ENCODE peak calls at places on chromosomes 16 and 17, in four cellular contexts. One of them, this sample, is unnamed.

GRCh38 chr16:75733305-75734141 is 7.2 kb upstream of the CPHXL start:
- DNase-seq in GM12878: no peak
- DNase-seq in HepG2: no peak
- DNase-seq in K562: no peak
- DNase-seq in this sample: no peak

GRCh38 chr17:4173771-4174170 is 30.8 kb downstream of the CYB5D2 start:
- DNase-seq in GM12878: no peak
- DNase-seq in HepG2: no peak
- DNase-seq in K562: no peak
- DNase-seq in this sample: no peak

GRCh38 chr16:491225-491919 is 36.1 kb upstream of the CAPN15 start:
- DNase-seq in GM12878: no peak
- DNase-seq in HepG2: no peak
- DNase-seq in K562: peak
- DNase-seq in this sample: no peak

GRCh38 chr16:4891886-4892216 is 44.6 kb downstream of the UBN1 start:
- DNase-seq in GM12878: no peak
- DNase-seq in HepG2: no peak
- DNase-seq in K562: no peak
- DNase-seq in this sample: no peak

GRCh38 chr17:36850794-36851193 is 86.5 kb upstream of the LHX1 start:
- DNase-seq in GM12878: no peak
- DNase-seq in HepG2: no peak
- DNase-seq in K562: no peak
- DNase-seq in this sample: no peak

GRCh38 chr16:60788631-60789030 is 1247.6 kb downstream of the CDH8 start:
- DNase-seq in GM12878: no peak
- DNase-seq in HepG2: no peak
- DNase-seq in K562: no peak
- DNase-seq in this sample: no peak

GRCh38 chr17:59766486-59766885 is 59.0 kb downstream of the VMP1 start:
- DNase-seq in GM12878: no peak
- DNase-seq in HepG2: no peak
- DNase-seq in K562: no peak
- DNase-seq in this sample: no peak

GRCh38 chr16:89936508-89936907 is 12.0 kb upstream of the DEF8 start:
- DNase-seq in GM12878: no peak
- DNase-seq in HepG2: no peak
- DNase-seq in K562: no peak
- DNase-seq in this sample: no peak

GRCh38 chr16:4053663-4054479 is 62.4 kb downstream of the ADCY9 start:
- DNase-seq in GM12878: no peak
- DNase-seq in HepG2: no peak
- DNase-seq in K562: no peak
- DNase-seq in this sample: no peak

GRCh38 chr16:1792836-1793577 is 498 bp downstream of the IGFALS start:
- DNase-seq in GM12878: no peak
- DNase-seq in HepG2: no peak
- DNase-seq in K562: no peak
- DNase-seq in this sample: no peak

GRCh38 chr17:40540448-40540847 is 24.8 kb downstream of the CCR7 start:
- DNase-seq in GM12878: no peak
- DNase-seq in HepG2: no peak
- DNase-seq in K562: no peak
- DNase-seq in this sample: no peak

GRCh38 chr16:70724146-70725023 is 38.5 kb upstream of the MTSS2 start:
- DNase-seq in GM12878: no peak
- DNase-seq in HepG2: peak
- DNase-seq in K562: no peak
- DNase-seq in this sample: no peak

GRCh38 chr16:10552998-10553491 is 27.4 kb downstream of the EMP2 start:
- DNase-seq in GM12878: peak
- DNase-seq in HepG2: no peak
- DNase-seq in K562: peak
- DNase-seq in this sample: no peak

GRCh38 chr17:5770556-5771270 is 186.4 kb upstream of the NLRP1 start:
- DNase-seq in GM12878: no peak
- DNase-seq in HepG2: no peak
- DNase-seq in K562: no peak
- DNase-seq in this sample: no peak

GRCh38 chr16:29675811-29676643 is 3.0 kb upstream of the QPRT start:
- DNase-seq in GM12878: no peak
- DNase-seq in HepG2: peak
- DNase-seq in K562: peak
- DNase-seq in this sample: peak

GRCh38 chr17:65530985-65531507 is 30.4 kb downstream of the AXIN2 start:
- DNase-seq in GM12878: no peak
- DNase-seq in HepG2: no peak
- DNase-seq in K562: no peak
- DNase-seq in this sample: no peak

GRCh38 chr16:637081-638018 is 1.2 kb upstream of the METTL26 start:
- DNase-seq in GM12878: no peak
- DNase-seq in HepG2: peak
- DNase-seq in K562: peak
- DNase-seq in this sample: peak

GRCh38 chr16:17277981-17278381 is 192.8 kb downstream of the XYLT1 start:
- DNase-seq in GM12878: no peak
- DNase-seq in HepG2: peak
- DNase-seq in K562: no peak
- DNase-seq in this sample: peak

GRCh38 chr17:49775546-49776260 is 11.8 kb upstream of the FAM117A start:
- DNase-seq in GM12878: no peak
- DNase-seq in HepG2: peak
- DNase-seq in K562: no peak
- DNase-seq in this sample: no peak

GRCh38 chr17:45857977-45858708 is 13.5 kb downstream of the SPPL2C start:
- DNase-seq in GM12878: no peak
- DNase-seq in HepG2: peak
- DNase-seq in K562: peak
- DNase-seq in this sample: no peak

GRCh38 chr17:7042507-7043194 is 1.2 kb downstream of the SLC16A11 start:
- DNase-seq in GM12878: no peak
- DNase-seq in HepG2: no peak
- DNase-seq in K562: no peak
- DNase-seq in this sample: no peak

GRCh38 chr16:19861811-19862327 is 22.8 kb downstream of the GPRC5B start:
- DNase-seq in GM12878: no peak
- DNase-seq in HepG2: no peak
- DNase-seq in K562: no peak
- DNase-seq in this sample: no peak

GRCh38 chr17:44198721-44199552 is 747 bp downstream of the ATXN7L3 start:
- DNase-seq in GM12878: no peak
- DNase-seq in HepG2: no peak
- DNase-seq in K562: peak
- DNase-seq in this sample: peak

GRCh38 chr16:82459580-82460256 is 167.1 kb upstream of the CDH13 start:
- DNase-seq in GM12878: no peak
- DNase-seq in HepG2: no peak
- DNase-seq in K562: no peak
- DNase-seq in this sample: no peak

GRCh38 chr16:50195756-50196155 is 42.6 kb downstream of the TENT4B start:
- DNase-seq in GM12878: no peak
- DNase-seq in HepG2: no peak
- DNase-seq in K562: no peak
- DNase-seq in this sample: no peak

GRCh38 chr16:46568472-46569230 is 52.5 kb downstream of the SHCBP1 start:
- DNase-seq in GM12878: no peak
- DNase-seq in HepG2: no peak
- DNase-seq in K562: no peak
- DNase-seq in this sample: no peak

GRCh38 chr17:78013683-78014467 is 55.4 kb downstream of the TNRC6C start:
- DNase-seq in GM12878: peak
- DNase-seq in HepG2: peak
- DNase-seq in K562: peak
- DNase-seq in this sample: peak

GRCh38 chr16:28317040-28317880 is 24.9 kb downstream of the SBK1 start:
- DNase-seq in GM12878: no peak
- DNase-seq in HepG2: peak
- DNase-seq in K562: peak
- DNase-seq in this sample: peak

GRCh38 chr16:35744716-35745115 is 2285.3 kb downstream of the TP53TG3F start:
- DNase-seq in GM12878: no peak
- DNase-seq in HepG2: no peak
- DNase-seq in K562: no peak
- DNase-seq in this sample: no peak

GRCh38 chr17:50533720-50534148 is 1.2 kb downstream of the EPN3 start:
- DNase-seq in GM12878: no peak
- DNase-seq in HepG2: no peak
- DNase-seq in K562: no peak
- DNase-seq in this sample: no peak

GRCh38 chr17:8791910-8792270 is 7.3 kb downstream of the MFSD6L start:
- DNase-seq in GM12878: no peak
- DNase-seq in HepG2: no peak
- DNase-seq in K562: peak
- DNase-seq in this sample: no peak

GRCh38 chr16:86520317-86521210 is 10.2 kb downstream of the FOXF1 start:
- DNase-seq in GM12878: no peak
- DNase-seq in HepG2: no peak
- DNase-seq in K562: peak
- DNase-seq in this sample: no peak

DNA sequence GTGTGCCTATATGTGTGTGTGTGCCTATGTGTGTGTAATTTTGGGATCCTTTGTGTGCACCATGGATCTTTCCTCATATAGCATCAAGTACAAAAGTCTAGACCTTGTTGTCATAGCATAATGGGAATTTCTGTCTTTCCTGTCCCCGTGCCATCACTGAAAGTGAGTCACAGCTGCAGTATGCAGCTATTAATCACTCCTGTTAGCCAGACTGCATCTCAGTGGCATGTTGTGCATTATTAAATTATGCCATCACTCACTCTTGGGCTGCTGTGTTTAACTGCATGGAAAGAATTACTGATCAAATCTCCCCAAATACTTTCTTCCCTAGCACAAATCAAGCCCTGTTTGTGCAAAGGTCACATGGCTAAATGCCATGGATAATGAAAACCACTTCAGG is 92.4 kb downstream of the CBLN1 start:
- DNase-seq in GM12878: no peak
- DNase-seq in HepG2: no peak
- DNase-seq in K562: no peak
- DNase-seq in this sample: no peak
- TF ChIP-seq BHLHE40 in GM12878: no peak
- TF ChIP-seq BHLHE40 in HepG2: no peak
- TF ChIP-seq BHLHE40 in K562: no peak
- TF ChIP-seq BHLHE40 in this sample: no peak

DNA sequence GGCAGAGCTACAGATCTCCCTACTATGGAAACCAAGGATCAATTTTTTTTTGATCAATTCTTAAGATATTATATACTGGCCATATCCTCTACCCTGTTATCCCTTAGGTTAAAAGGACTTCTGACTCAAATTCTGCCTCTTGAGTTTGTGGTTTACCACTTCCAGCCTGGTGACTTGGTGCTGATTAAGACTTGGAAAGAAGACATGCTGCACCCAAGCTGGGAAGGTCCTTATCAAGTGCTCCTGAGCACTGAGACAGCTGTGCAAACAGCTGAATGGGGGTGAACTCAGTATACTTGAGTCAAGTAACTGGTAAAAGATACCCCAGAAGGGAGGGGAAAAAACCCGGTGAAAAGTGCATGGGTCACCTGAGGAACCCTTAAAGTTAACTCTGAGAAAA is 20.5 kb upstream of the SPACA3 start:
- DNase-seq in GM12878: peak
- DNase-seq in HepG2: no peak
- DNase-seq in K562: peak
- DNase-seq in this sample: no peak
- TF ChIP-seq SP1 in GM12878: no peak
- TF ChIP-seq SP1 in HepG2: no peak
- TF ChIP-seq SP1 in K562: no peak
- TF ChIP-seq SP1 in this sample: no peak

GRCh38 chr16:68898026-68898425 is 54.7 kb downstream of the TANGO6 start:
- DNase-seq in GM12878: no peak
- DNase-seq in HepG2: no peak
- DNase-seq in K562: no peak
- DNase-seq in this sample: no peak

GRCh38 chr16:68894714-68895113 is 51.4 kb downstream of the TANGO6 start:
- DNase-seq in GM12878: no peak
- DNase-seq in HepG2: no peak
- DNase-seq in K562: no peak
- DNase-seq in this sample: no peak

GRCh38 chr16:68892214-68892613 is 48.9 kb downstream of the TANGO6 start:
- DNase-seq in GM12878: no peak
- DNase-seq in HepG2: no peak
- DNase-seq in K562: no peak
- DNase-seq in this sample: no peak

GRCh38 chr16:68892898-68893297 is 49.6 kb downstream of the TANGO6 start:
- DNase-seq in GM12878: no peak
- DNase-seq in HepG2: no peak
- DNase-seq in K562: no peak
- DNase-seq in this sample: no peak

DNA sequence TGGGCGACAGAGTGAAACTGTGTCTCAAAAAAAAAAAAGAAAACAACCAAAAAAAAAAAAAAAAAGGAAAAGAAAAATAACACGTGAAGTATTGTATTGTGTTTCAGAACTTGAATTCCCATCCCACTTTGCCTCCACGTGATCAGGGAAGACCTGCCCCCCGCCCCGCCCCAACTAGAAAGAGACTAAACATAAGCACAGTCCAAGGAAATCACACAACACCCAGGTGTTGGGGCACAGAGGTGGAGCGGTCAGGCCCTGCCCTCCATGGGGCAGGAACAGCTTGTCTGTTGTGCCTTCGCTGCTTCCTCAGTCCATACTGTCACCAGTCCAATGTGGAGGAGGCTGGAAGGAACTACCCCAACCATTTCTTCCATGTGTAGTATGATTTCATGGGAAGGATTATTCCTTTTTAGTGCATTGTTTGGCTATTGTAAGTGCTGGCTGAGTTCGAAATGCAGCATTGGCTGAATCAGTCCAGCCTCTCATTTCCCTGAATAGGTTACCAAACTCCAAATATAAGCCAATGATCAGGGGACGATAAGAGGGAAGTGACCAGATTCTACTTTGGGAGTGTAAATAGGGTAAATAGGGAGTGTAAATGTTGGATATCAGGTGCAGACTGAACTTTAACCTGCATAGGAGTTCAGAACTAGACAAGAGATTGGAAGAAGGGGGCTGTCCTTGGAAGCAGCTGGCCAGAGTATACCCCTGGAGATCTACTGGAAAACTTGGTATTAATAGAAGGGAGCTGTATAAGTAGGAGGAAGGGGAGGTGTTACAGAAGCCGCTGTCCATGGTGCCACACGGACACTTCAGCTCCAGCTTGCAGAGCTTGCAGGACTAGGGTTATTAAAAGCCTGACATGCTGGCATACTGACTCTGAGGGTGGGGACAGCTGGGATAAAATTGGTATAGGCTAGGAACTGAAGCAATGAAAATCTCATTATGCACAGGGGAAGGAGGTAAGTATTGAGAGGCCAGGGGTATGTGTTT is 50.7 kb downstream of the TANGO6 start:
- DNase-seq in GM12878: no peak
- DNase-seq in HepG2: peak
- DNase-seq in K562: no peak
- DNase-seq in this sample: peak
- TF ChIP-seq FOXM1 in GM12878: no peak
- TF ChIP-seq FOXM1 in HepG2: no peak
- TF ChIP-seq FOXM1 in K562: no peak
- TF ChIP-seq FOXM1 in this sample: no peak

GRCh38 chr17:33983824-33984574 is 271.1 kb upstream of the CCL2 start:
- DNase-seq in GM12878: no peak
- DNase-seq in HepG2: no peak
- DNase-seq in K562: no peak
- DNase-seq in this sample: no peak
- TF ChIP-seq BHLHE40 in GM12878: no peak
- TF ChIP-seq BHLHE40 in HepG2: no peak
- TF ChIP-seq BHLHE40 in K562: no peak
- TF ChIP-seq BHLHE40 in this sample: no peak

GRCh38 chr16:13863075-13863765 is 56.7 kb upstream of the ERCC4 start:
- DNase-seq in GM12878: no peak
- DNase-seq in HepG2: peak
- DNase-seq in K562: no peak
- DNase-seq in this sample: no peak
- TF ChIP-seq SP1 in GM12878: no peak
- TF ChIP-seq SP1 in HepG2: no peak
- TF ChIP-seq SP1 in K562: no peak
- TF ChIP-seq SP1 in this sample: no peak